ENCODE peak calls at places on chromosomes 5 and 9, in ten cellular contexts. P is H1, I is GM12878, V is right lobe of liver, A is endothelial cell of umbilical vein, G is H54, D is tibial nerve, Z is A549, H is Peyer's patch, W is K562. R is an unnamed sample.

GRCh38 chr5:1555011-1555807 is 31.4 kb upstream of the LPCAT1 start:
- DNase-seq in G (peak), P (no peak), A (no peak), W (no peak), H (peak), I (no peak), V (peak), Z (peak), D (no peak), R (peak)

GRCh38 chr5:86679529-86679928 is 61.8 kb downstream of the COX7C start:
- DNase-seq in I (no peak), V (no peak), W (peak), D (peak), H (no peak), Z (peak), P (no peak), A (peak), G (peak), R (no peak)

GRCh38 chr5:57653636-57654290 is 171.2 kb upstream of the ACTBL2 start:
- DNase-seq in V (no peak), I (no peak), W (no peak), P (no peak), D (no peak), H (no peak), Z (no peak), A (no peak), G (no peak), R (no peak)

GRCh38 chr5:58262226-58262625 is 197.7 kb downstream of the PLK2 start:
- DNase-seq in Z (no peak), G (no peak), A (no peak), V (no peak), W (no peak), P (no peak), I (no peak), H (no peak), D (no peak), R (no peak)

GRCh38 chr5:158322620-158323019 is 463.7 kb upstream of the CLINT1 start:
- DNase-seq in G (no peak), W (no peak), A (no peak), D (no peak), I (no peak), P (no peak), H (no peak), Z (no peak), V (no peak), R (no peak)

GRCh38 chr5:148841519-148841918 is 15.1 kb downstream of the ADRB2 start:
- DNase-seq in G (no peak), W (no peak), H (no peak), V (no peak), P (no peak), A (no peak), I (no peak), Z (no peak), D (no peak), R (no peak)

GRCh38 chr5:75465480-75465879 is 45.9 kb downstream of the CERT1 start:
- DNase-seq in G (no peak), W (no peak), I (no peak), A (peak), H (no peak), D (no peak), V (no peak), Z (no peak), P (no peak), R (no peak)

GRCh38 chr9:134325096-134325812 is 1.0 kb upstream of the RXRA start:
- DNase-seq in Z (peak), G (peak), H (peak), D (no peak), W (peak), P (no peak), V (peak), I (no peak), A (peak), R (no peak)

GRCh38 chr9:137880160-137880975 is 2.8 kb downstream of the CACNA1B start:
- DNase-seq in W (no peak), A (no peak), H (peak), P (no peak), Z (no peak), G (no peak), D (no peak), I (no peak), V (no peak), R (no peak)

GRCh38 chr5:23675456-23675855 is 168.0 kb downstream of the PRDM9 start:
- DNase-seq in Z (no peak), P (no peak), A (no peak), H (no peak), W (no peak), G (no peak), I (no peak), D (no peak), V (no peak), R (no peak)

GRCh38 chr5:153515269-153515668 is 24.8 kb downstream of the GRIA1 start:
- DNase-seq in G (no peak), D (no peak), W (no peak), I (no peak), P (no peak), V (no peak), Z (no peak), A (no peak), H (no peak), R (no peak)

GRCh38 chr9:121924700-121925099 is 168.4 kb downstream of the TTLL11 start:
- DNase-seq in G (no peak), P (no peak), D (no peak), W (no peak), A (no peak), Z (no peak), H (no peak), V (no peak), I (no peak), R (no peak)

GRCh38 chr5:61354199-61354598 is 22.1 kb downstream of the ZSWIM6 start:
- DNase-seq in D (no peak), I (no peak), V (no peak), P (no peak), Z (no peak), W (no peak), G (no peak), H (no peak), A (no peak), R (no peak)

GRCh38 chr5:160506006-160507004 is 84.7 kb downstream of the PTTG1 start:
- DNase-seq in Z (no peak), V (no peak), I (no peak), W (no peak), H (no peak), D (no peak), A (no peak), G (no peak), P (no peak), R (no peak)

GRCh38 chr5:5297432-5298067 is 124.9 kb upstream of the ICE1 start:
- DNase-seq in D (no peak), V (no peak), Z (no peak), W (no peak), H (no peak), P (no peak), G (no peak), A (no peak), I (no peak), R (no peak)

GRCh38 chr5:538801-539468 is 14.7 kb upstream of the SLC9A3 start:
- DNase-seq in A (no peak), I (no peak), Z (no peak), G (no peak), V (no peak), W (no peak), D (no peak), H (peak), P (no peak), R (no peak)

GRCh38 chr9:22148876-22149637 is 140.0 kb upstream of the CDKN2B start:
- DNase-seq in I (no peak), A (no peak), V (no peak), Z (no peak), P (no peak), D (no peak), G (no peak), W (no peak), H (no peak), R (no peak)

GRCh38 chr5:53010819-53011218 is 21.7 kb downstream of the ITGA2 start:
- DNase-seq in A (no peak), P (no peak), V (no peak), D (no peak), G (no peak), Z (no peak), H (no peak), W (no peak), I (no peak), R (no peak)

GRCh38 chr5:61313960-61314681 is 17.9 kb upstream of the ZSWIM6 start:
- DNase-seq in G (peak), I (no peak), A (peak), Z (peak), H (no peak), D (no peak), P (no peak), W (no peak), V (no peak), R (no peak)

GRCh38 chr5:123035320-123035949 is 1.1 kb downstream of the PPIC start:
- DNase-seq in H (peak), V (peak), G (peak), D (no peak), P (peak), Z (peak), I (no peak), A (peak), W (peak), R (no peak)

GRCh38 chr5:138913773-138914172 is 38.6 kb upstream of the LRRTM2 start:
- DNase-seq in P (no peak), G (no peak), H (no peak), A (no peak), Z (no peak), V (no peak), I (no peak), D (no peak), W (no peak), R (no peak)

GRCh38 chr9:129373361-129373760 is 195.3 kb upstream of the IER5L start:
- DNase-seq in G (no peak), A (no peak), P (no peak), D (no peak), Z (no peak), I (no peak), W (no peak), H (no peak), V (no peak), R (no peak)

GRCh38 chr5:10387690-10388089 is 34.2 kb downstream of the MARCHF6 start:
- DNase-seq in H (no peak), W (no peak), V (no peak), G (no peak), P (no peak), A (no peak), I (no peak), D (no peak), Z (no peak), R (no peak)

GRCh38 chr5:169126376-169127043 is 174.4 kb downstream of the SLIT3 start:
- DNase-seq in G (no peak), Z (no peak), P (no peak), D (no peak), W (no peak), V (no peak), A (no peak), I (no peak), H (no peak), R (no peak)

GRCh38 chr5:59582746-59583145 is 310.8 kb downstream of the PDE4D start:
- DNase-seq in A (no peak), D (no peak), P (no peak), G (no peak), I (no peak), Z (no peak), H (no peak), V (no peak), W (no peak), R (no peak)

DNA sequence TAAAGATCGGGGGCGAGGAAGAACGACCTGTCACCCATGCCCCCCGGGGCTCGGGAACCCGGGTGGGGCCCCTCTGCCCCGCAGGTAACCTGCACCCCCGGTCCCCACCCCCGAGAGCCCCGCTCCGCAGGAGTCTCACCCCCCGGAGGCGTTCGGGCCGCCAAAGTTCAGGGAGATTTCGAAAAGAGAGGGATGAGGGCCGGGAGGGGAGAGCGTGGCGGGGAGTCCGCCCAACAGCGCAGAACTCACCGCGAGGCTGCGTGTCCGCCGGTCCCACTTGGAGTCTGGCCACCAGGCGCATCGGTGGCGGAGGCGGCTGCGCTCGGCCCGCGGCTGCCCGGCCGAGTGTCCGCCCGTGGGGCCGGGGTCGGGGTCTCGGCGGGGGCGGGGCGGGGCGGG is at the start of gene PHF19:
- DNase-seq in H (peak), I (no peak), A (no peak), W (no peak), Z (peak), V (no peak), P (no peak), G (peak), D (no peak), R (no peak)
- TF ChIP-seq POLR2A in H (no peak), I (peak), A (peak), W (no peak), Z (peak), V (no peak), P (no peak), G (peak), D (no peak), R (no peak)

DNA sequence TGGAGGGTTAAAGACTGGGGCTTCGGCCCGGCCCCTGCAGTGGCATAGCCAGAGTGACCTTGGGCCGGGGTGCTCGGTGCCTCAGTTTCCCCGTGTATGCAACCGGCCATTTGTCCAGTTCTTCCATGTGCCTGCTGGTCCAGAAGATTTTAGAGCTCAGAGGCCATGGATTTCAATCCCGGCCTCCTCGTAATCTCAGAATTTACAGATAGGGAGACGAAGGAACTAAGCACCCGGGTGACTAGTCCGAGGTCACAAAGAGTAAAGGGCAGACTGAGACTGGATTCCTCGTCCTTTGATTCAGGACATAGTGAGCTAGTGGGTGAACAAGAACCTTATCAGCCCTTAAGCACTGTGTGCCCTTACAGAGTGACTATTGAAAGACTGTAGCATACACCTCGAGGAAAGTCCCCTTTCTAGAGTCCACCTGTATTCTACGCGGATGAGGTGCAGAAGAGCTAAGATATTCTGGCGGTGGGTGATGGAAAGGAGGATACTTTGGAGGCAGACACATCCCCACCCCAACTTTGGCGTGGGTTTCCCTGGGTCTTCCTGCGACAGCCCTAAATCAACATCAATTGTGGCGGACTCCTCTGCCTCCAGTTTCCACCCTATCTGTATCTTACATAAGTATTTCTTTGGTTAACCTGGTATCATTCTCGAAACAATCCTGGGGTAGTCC is 597 bp downstream of the SLC31A1 start:
- DNase-seq in G (peak), A (no peak), H (no peak), Z (no peak), D (no peak), I (no peak), V (no peak), P (no peak), W (peak), R (no peak)
- TF ChIP-seq POLR2A in G (no peak), A (no peak), H (no peak), Z (no peak), D (no peak), I (no peak), V (no peak), P (no peak), W (no peak), R (no peak)

GRCh38 chr9:133067006-133067405 is 5.2 kb downstream of the CEL start:
- DNase-seq in H (no peak), I (no peak), D (no peak), Z (no peak), A (no peak), W (no peak), P (no peak), V (no peak), G (no peak), R (no peak)

GRCh38 chr9:133064241-133065069 is 2.7 kb downstream of the CEL start:
- DNase-seq in W (no peak), H (no peak), P (no peak), V (no peak), Z (no peak), D (no peak), I (no peak), A (no peak), G (no peak), R (no peak)

GRCh38 chr9:133065070-133065388 is 3.2 kb downstream of the CEL start:
- DNase-seq in P (no peak), D (no peak), I (no peak), V (no peak), Z (no peak), A (no peak), W (no peak), H (no peak), G (no peak), R (no peak)

GRCh38 chr9:133066181-133066983 is 4.6 kb downstream of the CEL start:
- DNase-seq in I (no peak), P (no peak), D (no peak), G (no peak), W (no peak), V (no peak), A (no peak), H (no peak), Z (no peak), R (no peak)

DNA sequence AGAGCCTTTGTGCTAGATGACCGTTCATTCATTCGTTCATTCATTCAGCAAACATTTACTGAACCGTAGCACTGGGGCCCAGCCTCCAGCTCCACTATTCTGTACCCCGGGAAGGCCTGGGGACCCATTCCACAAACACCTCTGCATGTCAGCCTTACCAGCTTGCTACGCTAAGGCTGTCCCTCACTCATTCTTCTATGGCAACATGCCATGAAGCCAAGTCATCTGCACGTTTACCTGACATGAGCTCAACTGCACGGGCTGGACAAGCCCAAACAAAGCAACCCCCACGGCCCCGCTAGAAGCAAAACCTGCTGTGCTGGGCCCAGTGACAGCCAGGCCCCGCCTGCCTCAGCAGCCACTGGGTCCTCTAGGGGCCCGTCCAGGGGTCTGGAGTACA is 6.0 kb downstream of the CEL start:
- DNase-seq in V (no peak), G (no peak), Z (no peak), D (no peak), W (no peak), P (no peak), A (no peak), I (no peak), H (no peak), R (no peak)
- TF ChIP-seq POLR2A in V (no peak), G (no peak), Z (no peak), D (no peak), W (no peak), P (no peak), A (no peak), I (no peak), H (no peak), R (no peak)

GRCh38 chr9:15306068-15306756 is 804 bp downstream of the TTC39B start:
- DNase-seq in D (peak), G (peak), H (peak), V (peak), Z (peak), I (no peak), A (peak), P (peak), W (no peak), R (no peak)
- TF ChIP-seq POLR2A in D (no peak), G (no peak), H (peak), V (no peak), Z (no peak), I (no peak), A (no peak), P (no peak), W (no peak), R (no peak)

DNA sequence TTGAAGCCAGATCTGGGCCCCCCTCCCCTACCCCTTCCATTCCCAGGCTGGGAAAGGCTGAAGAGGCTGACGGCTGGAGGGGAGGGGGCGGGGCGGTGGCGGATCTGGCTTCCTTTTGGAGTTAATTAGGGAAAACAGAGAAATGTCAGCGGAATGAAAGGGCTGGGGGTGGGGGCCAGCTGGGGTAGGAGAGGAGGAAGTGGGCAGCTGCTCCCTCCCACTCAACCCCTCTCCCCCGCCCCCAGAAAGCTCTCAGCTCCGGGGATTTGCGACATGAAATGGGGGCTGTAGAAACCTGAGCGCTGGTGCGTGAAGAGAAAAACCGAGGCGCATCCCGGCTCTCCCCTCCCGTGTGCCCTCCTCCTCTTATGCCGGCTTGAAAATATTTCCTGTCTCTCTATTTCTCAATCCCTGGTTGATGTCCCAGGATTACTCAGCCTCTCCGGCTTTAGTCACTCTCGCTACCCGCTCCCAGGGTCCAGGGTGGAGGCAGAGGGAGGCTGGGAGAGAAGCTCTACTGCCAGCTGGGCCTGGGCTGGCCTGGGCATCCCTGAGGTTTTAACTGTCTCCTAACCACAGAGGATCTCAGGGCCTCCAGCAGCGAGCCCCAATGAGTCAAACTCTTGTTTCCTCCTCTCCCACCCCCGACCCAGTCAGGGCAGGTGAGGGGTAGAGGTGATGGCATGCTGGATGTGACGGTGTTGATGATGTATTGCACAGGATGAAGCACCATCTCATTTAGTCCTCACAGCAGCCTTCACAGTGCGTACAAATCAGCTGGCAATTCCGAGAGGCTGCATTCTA is 20.1 kb downstream of the PCDHGC5 start:
- DNase-seq in A (peak), H (no peak), V (no peak), Z (no peak), D (no peak), G (peak), I (no peak), W (no peak), P (no peak), R (no peak)
- TF ChIP-seq POLR2A in A (no peak), H (no peak), V (no peak), Z (no peak), D (no peak), G (peak), I (no peak), W (no peak), P (no peak), R (peak)

GRCh38 chr9:105299190-105299854 is 54.9 kb downstream of the SLC44A1 start:
- DNase-seq in D (no peak), I (no peak), H (no peak), P (no peak), Z (peak), V (no peak), A (peak), G (peak), W (peak), R (no peak)
- TF ChIP-seq POLR2A in D (no peak), I (no peak), H (peak), P (no peak), Z (no peak), V (no peak), A (peak), G (no peak), W (no peak), R (no peak)

DNA sequence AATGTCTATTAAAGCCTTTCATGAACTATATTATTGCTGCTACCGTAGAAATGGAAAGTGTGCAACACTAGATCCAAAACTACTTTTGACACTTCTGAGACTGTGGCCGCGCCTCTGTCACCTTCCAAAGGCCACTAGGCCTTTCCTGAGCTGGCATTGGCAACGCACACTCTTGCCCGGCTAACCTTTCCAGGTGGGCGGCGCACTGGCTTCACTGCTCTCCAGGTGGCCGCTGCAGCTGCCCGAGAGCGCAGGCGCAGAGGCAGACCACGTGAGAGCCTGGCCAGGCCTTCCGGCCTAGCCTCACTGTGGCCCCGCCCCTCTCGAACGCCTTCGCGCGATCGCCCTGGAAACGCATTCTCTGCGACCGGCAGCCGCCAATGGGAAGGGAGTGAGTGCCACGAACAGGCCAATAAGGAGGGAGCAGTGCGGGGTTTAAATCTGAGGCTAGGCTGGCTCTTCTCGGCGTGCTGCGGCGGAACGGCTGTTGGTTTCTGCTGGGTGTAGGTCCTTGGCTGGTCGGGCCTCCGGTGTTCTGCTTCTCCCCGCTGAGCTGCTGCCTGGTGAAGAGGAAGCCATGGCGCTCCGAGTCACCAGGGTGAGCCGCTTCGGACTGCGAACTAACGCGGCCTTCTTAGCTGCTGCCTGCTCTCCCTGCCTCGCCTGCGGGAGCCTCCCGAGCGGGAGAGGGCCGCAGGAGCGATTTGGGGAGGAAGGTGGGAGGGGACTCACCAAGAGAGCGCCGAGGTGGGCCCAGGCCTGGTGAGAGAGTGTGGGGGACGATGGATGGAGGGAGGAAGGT is at the start of gene CCNB1:
- DNase-seq in W (peak), G (peak), Z (peak), V (peak), D (peak), I (peak), H (peak), A (peak), P (peak), R (peak)
- TF ChIP-seq POLR2A in W (peak), G (peak), Z (peak), V (no peak), D (no peak), I (peak), H (no peak), A (peak), P (peak), R (no peak)

R was measured in vagina.